ENCODE peak calls at places on chromosomes 13 and 19, in nine cellular contexts. E, T, Y, C, N, K, H, P and D are unnamed samples.

GRCh38 chr19:7670150-7670784 is 1.4 kb downstream of the RETN start:
- DNase-seq in E (no peak), P (no peak), K (no peak), T (no peak), H (peak; percentile 87), N (no peak), Y (no peak), C (peak; percentile 64), D (no peak)

GRCh38 chr19:48351341-48351752 is 12.4 kb downstream of the TMEM143 start:
- DNase-seq in Y (peak; percentile 81), C (peak; percentile 97), H (peak; percentile 84), P (peak; percentile 82), N (no peak), K (peak; percentile 48), E (peak; percentile 52), T (peak; percentile 49), D (no peak)

GRCh38 chr19:55283548-55284393 is at the start of gene BRSK1:
- DNase-seq in N (no peak), P (peak; percentile 73), H (no peak), T (peak; percentile 48), C (peak; percentile 86), E (no peak), Y (peak; percentile 84), K (no peak), D (no peak)

GRCh38 chr13:113551081-113552000 is 33.2 kb upstream of the TFDP1 start:
- DNase-seq in E (no peak), Y (no peak), P (no peak), H (peak; percentile 8), T (no peak), C (peak; percentile 23), N (no peak), K (no peak), D (no peak)

GRCh38 chr13:27955192-27955591 is 13.9 kb downstream of the CDX2 start:
- DNase-seq in N (no peak), K (no peak), P (no peak), Y (no peak), T (no peak), H (no peak), C (no peak), E (no peak), D (no peak)

GRCh38 chr13:76637651-76638111 is 248.5 kb downstream of the KCTD12 start:
- DNase-seq in C (no peak), P (no peak), H (no peak), N (no peak), K (no peak), E (no peak), T (peak; percentile 33), Y (no peak), D (no peak)

GRCh38 chr19:18051887-18052286 is 34.8 kb downstream of the IL12RB1 start:
- DNase-seq in T (no peak), C (no peak), K (no peak), H (no peak), N (no peak), P (no peak), E (no peak), Y (no peak), D (no peak)

GRCh38 chr13:111572956-111573355 is 252.5 kb downstream of the TEX29 start:
- DNase-seq in H (no peak), Y (no peak), C (no peak), E (no peak), N (no peak), T (no peak), K (no peak), P (no peak), D (no peak)

GRCh38 chr13:37769078-37769477 is 100.5 kb downstream of the TRPC4 start:
- DNase-seq in H (no peak), C (no peak), Y (no peak), T (no peak), K (no peak), P (no peak), E (no peak), N (no peak), D (no peak)
- TF ChIP-seq CTCF in H (no peak), C (no peak), Y (peak; percentile 13), T (peak; percentile 14), K (no peak), P (no peak), E (no peak), N (no peak), D (no peak)

GRCh38 chr19:4791183-4792018 is at the start of gene FEM1A:
- DNase-seq in C (peak; percentile 99), N (peak; percentile 100), H (peak; percentile 99), E (peak; percentile 100), T (peak; percentile 100), K (peak; percentile 100), Y (peak; percentile 99), P (peak; percentile 99), D (peak; percentile 100)
- TF ChIP-seq CTCF in C (peak; percentile 88), N (peak; percentile 97), H (peak; percentile 99), E (no peak), T (peak; percentile 98), K (peak; percentile 90), Y (peak; percentile 79), P (peak; percentile 99), D (peak; percentile 92)

DNA sequence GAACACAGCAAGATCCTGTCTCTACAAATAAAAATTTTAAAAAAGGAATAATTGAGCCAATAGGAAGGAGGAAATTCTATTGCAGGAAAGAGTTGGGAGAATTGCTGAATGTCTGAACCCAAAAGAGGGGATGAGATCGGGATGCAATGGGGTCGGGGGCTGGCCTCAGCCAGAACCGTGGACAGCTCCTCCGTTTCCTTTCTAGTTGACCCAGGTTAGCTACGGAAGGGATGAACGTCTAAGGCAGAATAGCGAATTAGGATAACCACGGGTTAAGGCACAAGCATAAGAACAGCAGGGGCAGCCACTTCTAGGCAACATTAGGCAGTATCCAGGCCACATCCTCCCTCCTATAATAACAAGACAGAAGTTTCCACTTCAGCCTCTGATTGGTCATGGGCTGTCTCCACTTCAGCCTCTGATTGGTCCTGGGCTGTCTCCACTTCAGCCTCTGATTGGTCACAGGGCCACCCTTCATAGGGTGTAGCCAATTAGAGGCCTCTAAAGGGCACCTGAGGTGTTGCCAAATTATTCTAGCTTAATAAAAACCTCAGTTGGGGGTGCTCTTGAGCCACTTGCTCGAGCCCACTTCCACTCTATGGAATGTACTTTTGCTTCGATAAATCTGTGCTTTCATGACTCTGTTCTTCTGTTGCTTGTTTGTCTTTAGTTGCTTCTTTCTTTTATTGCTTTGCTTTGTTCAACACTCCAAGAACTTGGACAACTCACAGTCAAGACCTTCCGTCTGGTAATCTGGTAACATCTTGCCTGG is 24.9 kb upstream of the TPM4 start:
- DNase-seq in N (no peak), E (no peak), K (no peak), H (peak; percentile 20), P (peak; percentile 44), T (peak; percentile 37), C (no peak), Y (no peak), D (no peak)
- TF ChIP-seq CTCF in N (no peak), E (no peak), K (no peak), H (no peak), P (no peak), T (no peak), C (no peak), Y (no peak), D (no peak)

DNA sequence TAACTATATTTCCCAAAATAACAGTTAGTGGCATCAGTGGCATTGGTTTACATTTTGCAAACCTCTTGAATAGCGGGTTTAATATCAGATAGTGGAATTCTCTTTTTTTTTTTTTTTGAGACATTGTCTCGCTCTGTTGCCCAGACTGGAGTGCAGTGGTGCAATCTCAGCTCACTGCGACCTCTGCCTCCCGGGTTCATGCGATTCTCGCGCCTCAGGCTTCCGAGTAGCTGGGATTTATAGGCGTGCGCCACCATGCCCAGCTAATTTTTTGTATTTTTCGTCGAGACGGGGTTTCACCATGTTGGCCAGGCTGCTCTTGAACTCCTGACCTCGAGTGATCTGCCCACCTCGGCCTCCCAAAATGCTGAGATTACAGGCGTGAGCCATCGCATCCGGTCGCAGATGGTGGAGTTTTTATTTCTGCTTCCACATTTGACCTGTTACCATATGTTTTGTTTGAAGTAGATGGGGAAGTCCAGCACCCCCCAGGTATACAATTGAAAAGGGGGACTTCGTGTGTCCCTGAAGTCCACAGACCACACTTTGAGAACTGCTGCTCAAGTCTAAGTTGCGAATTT is 40.5 kb upstream of the XPO4 start:
- DNase-seq in E (no peak), P (no peak), T (no peak), Y (no peak), K (no peak), C (no peak), N (no peak), H (no peak), D (no peak)
- TF ChIP-seq CTCF in E (no peak), P (no peak), T (no peak), Y (no peak), K (no peak), C (no peak), N (no peak), H (no peak), D (no peak)

GRCh38 chr19:46076031-46076880 is 35.5 kb upstream of the IGFL4 start:
- DNase-seq in E (no peak), K (no peak), H (no peak), P (no peak), Y (no peak), T (no peak), N (no peak), C (no peak), D (no peak)
- TF ChIP-seq CTCF in E (no peak), K (no peak), H (no peak), P (no peak), Y (peak; percentile 47), T (peak; percentile 22), N (no peak), C (no peak), D (no peak)

GRCh38 chr13:37481858-37482227 is 116.7 kb downstream of the POSTN start:
- DNase-seq in P (no peak), T (no peak), H (no peak), N (no peak), C (no peak), E (no peak), K (no peak), Y (no peak), D (no peak)
- TF ChIP-seq CTCF in P (no peak), T (no peak), H (no peak), N (no peak), C (no peak), E (no peak), K (no peak), Y (no peak), D (no peak)

GRCh38 chr19:43956827-43957226 is 5.8 kb downstream of the ZNF221 start:
- DNase-seq in C (no peak), P (no peak), K (no peak), H (no peak), E (no peak), Y (no peak), N (no peak), T (no peak), D (no peak)

GRCh38 chr19:43950834-43951626 is at the start of gene ZNF221:
- DNase-seq in C (peak; percentile 83), K (peak; percentile 93), N (peak; percentile 95), T (peak; percentile 99), Y (peak; percentile 95), H (peak; percentile 91), E (peak; percentile 88), P (peak; percentile 79), D (peak; percentile 91)
- TF ChIP-seq CTCF in C (peak; percentile 22), K (no peak), N (peak; percentile 52), T (peak; percentile 38), Y (peak; percentile 19), H (peak; percentile 52), E (no peak), P (peak; percentile 36), D (peak; percentile 18)